ENCODE peak calls at places on chromosomes 7 and 10, in four cellular contexts. V, G, T and Z are unnamed samples.
A peak's percentile ranks its signal among the peaks of the same experiment; 100 is the strongest.

GRCh38 chr7:34011711-34012110 is 106.4 kb downstream of the BMPER start:
- DNase-seq in T (no peak), V (no peak), G (no peak), Z (no peak)

GRCh38 chr10:124384142-124384541 is 34.6 kb downstream of the OAT start:
- DNase-seq in V (no peak), G (no peak), T (no peak), Z (no peak)

GRCh38 chr7:27171636-27172387 is 2.3 kb downstream of the HOXA10 start:
- DNase-seq in G (no peak), T (no peak), V (no peak), Z (no peak)

GRCh38 chr10:4758256-4758655 is 67.8 kb upstream of the AKR1E2 start:
- DNase-seq in T (no peak), V (no peak), G (no peak), Z (no peak)

GRCh38 chr10:85888004-85888403 is 478.6 kb downstream of the GRID1 start:
- DNase-seq in V (no peak), T (no peak), G (peak; percentile 64), Z (no peak)

GRCh38 chr7:7408001-7408770 is 127.5 kb downstream of the COL28A1 start:
- DNase-seq in V (no peak), G (no peak), T (no peak), Z (no peak)

GRCh38 chr10:88657901-88658300 is 6.3 kb upstream of the LIPF start:
- DNase-seq in T (no peak), G (no peak), V (no peak), Z (no peak)

GRCh38 chr7:22943997-22944396 is 69.9 kb downstream of the HYCC1 start:
- DNase-seq in T (peak; percentile 6), G (no peak), V (no peak), Z (no peak)

GRCh38 chr7:28055161-28055544 is 125.4 kb downstream of the JAZF1 start:
- DNase-seq in V (no peak), T (no peak), G (no peak), Z (no peak)

GRCh38 chr10:44935201-44935960 is 24.2 kb upstream of the RASSF4 start:
- DNase-seq in V (no peak), T (no peak), G (peak; percentile 94), Z (no peak)

GRCh38 chr10:132496360-132497082 is 41.1 kb upstream of the INPP5A start:
- DNase-seq in G (no peak), T (no peak), V (no peak), Z (no peak)

GRCh38 chr10:72027498-72027897 is 60.9 kb downstream of the SPOCK2 start:
- DNase-seq in G (no peak), V (no peak), T (peak; percentile 34), Z (no peak)

GRCh38 chr7:55641811-55642210 is 69.5 kb upstream of the VOPP1 start:
- DNase-seq in G (no peak), T (no peak), V (no peak), Z (peak; percentile 33)

GRCh38 chr7:143390098-143390772 is 9.1 kb downstream of the ZYX start:
- DNase-seq in G (no peak), V (no peak), T (no peak), Z (no peak)

GRCh38 chr10:130301026-130301892 is 165.1 kb downstream of the GLRX3 start:
- DNase-seq in G (no peak), T (no peak), V (no peak), Z (no peak)

GRCh38 chr10:98613446-98613845 is 166.7 kb upstream of the HPS1 start:
- DNase-seq in V (no peak), G (no peak), T (no peak), Z (no peak)

GRCh38 chr10:49310460-49310859 is 11.5 kb downstream of the C10orf71 start:
- DNase-seq in T (no peak), V (no peak), G (no peak), Z (no peak)

GRCh38 chr10:75037171-75038153 is 74.0 kb upstream of the SAMD8 start:
- DNase-seq in G (no peak), V (no peak), T (no peak), Z (no peak)

GRCh38 chr7:4939971-4940720 is 18.8 kb downstream of the MMD2 start:
- DNase-seq in G (no peak), V (no peak), T (no peak), Z (no peak)

GRCh38 chr7:83325083-83325482 is 162.4 kb upstream of the PCLO start:
- DNase-seq in G (no peak), T (no peak), V (no peak), Z (no peak)

GRCh38 chr7:38373155-38373554 is 99.7 kb upstream of the TARP start:
- DNase-seq in G (no peak), V (no peak), T (no peak), Z (no peak)
- TF ChIP-seq BRCA1 in G (no peak), V (no peak), T (no peak), Z (no peak)

GRCh38 chr7:43553999-43554398 is 28.9 kb upstream of the STK17A start:
- DNase-seq in G (peak; percentile 22), V (no peak), T (no peak), Z (no peak)
- TF ChIP-seq BRCA1 in G (no peak), V (no peak), T (no peak), Z (no peak)

GRCh38 chr10:117241541-117242462 is 888 bp downstream of the SLC18A2 start:
- DNase-seq in V (no peak), T (peak; percentile 62), G (no peak), Z (no peak)
- TF ChIP-seq BRCA1 in V (no peak), T (no peak), G (no peak), Z (no peak)

GRCh38 chr7:42168512-42168911 is 68.5 kb downstream of the GLI3 start:
- DNase-seq in T (no peak), V (no peak), G (no peak), Z (no peak)

GRCh38 chr7:42174391-42174848 is 62.6 kb downstream of the GLI3 start:
- DNase-seq in V (no peak), T (no peak), G (no peak), Z (no peak)

GRCh38 chr7:42167914-42168236 is 69.1 kb downstream of the GLI3 start:
- DNase-seq in G (no peak), V (no peak), T (no peak), Z (no peak)

GRCh38 chr7:42167206-42167913 is 69.6 kb downstream of the GLI3 start:
- DNase-seq in V (no peak), G (no peak), T (no peak), Z (no peak)

DNA sequence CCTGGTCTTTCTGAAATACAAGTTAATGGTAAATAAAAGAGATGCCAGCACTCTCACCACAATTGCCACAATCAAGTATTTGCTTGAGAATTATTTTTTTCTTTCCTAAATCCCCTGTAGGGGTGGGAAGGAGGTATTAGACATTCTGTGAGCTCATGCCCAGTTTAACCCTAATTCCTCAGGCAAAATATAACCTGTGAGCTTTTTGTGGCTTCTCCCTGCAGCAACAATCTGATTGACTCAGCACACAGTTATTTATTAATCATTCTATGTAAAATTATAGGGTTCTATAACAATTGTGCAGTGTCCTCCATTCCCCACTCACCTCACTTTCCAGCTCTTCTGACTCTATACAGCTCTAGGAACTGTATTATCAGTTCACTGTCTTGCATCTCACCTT is 66.3 kb downstream of the GLI3 start:
- DNase-seq in V (no peak), T (no peak), G (no peak), Z (no peak)
- TF ChIP-seq BRCA1 in V (no peak), T (no peak), G (no peak), Z (no peak)

GRCh38 chr10:3538850-3539531 is 246.0 kb downstream of the KLF6 start:
- DNase-seq in V (peak; percentile 44), T (peak; percentile 57), G (no peak), Z (no peak)
- TF ChIP-seq BRCA1 in V (no peak), T (no peak), G (no peak), Z (no peak)

GRCh38 chr7:158543401-158543680 is 44.3 kb downstream of the PTPRN2 start:
- DNase-seq in T (no peak), G (no peak), V (no peak), Z (no peak)

GRCh38 chr7:158544708-158545107 is 42.9 kb downstream of the PTPRN2 start:
- DNase-seq in T (no peak), V (no peak), G (no peak), Z (no peak)

GRCh38 chr7:158543840-158544239 is 43.8 kb downstream of the PTPRN2 start:
- DNase-seq in G (no peak), T (no peak), V (no peak), Z (no peak)

GRCh38 chr7:158541330-158542010 is 46.2 kb downstream of the PTPRN2 start:
- DNase-seq in V (no peak), T (peak; percentile 63), G (no peak), Z (no peak)

DNA sequence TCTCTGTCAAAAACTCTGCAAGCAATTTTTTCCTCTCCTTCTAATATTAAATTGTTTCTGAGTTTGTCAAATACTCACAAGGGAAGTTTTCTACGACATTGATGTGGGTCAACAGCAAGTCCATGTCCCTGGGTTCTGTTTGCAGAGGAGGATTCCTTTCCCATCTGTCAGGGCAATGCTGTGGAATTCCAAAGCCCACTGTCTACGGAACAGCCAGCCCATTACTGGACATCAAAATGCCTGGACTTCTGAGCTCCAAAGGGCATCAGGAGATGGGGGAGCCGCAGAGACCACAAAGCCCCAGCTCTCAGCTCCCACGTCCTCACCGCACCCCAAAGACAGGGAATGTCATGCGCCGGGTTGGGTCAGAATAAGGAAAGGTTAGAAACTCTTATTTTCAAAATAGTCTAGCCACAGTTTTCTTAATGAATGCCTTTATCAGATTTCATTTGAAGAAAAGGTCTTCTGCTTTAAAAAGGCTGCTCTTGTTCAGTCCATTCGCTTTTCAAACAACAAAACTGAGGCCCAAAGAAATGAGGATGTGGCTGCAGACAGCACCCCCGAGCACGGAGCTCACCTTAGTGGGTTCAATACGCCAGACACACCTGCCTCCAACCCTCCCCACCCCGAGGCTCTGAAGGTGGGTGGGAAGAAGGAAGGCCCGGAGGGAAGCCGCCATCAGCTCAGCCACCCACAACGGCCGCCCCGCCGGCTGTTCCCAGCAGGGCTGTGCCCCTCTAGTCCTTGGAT is 44.8 kb downstream of the PTPRN2 start:
- DNase-seq in V (no peak), T (no peak), G (peak; percentile 55), Z (no peak)
- TF ChIP-seq BRCA1 in V (no peak), T (no peak), G (no peak), Z (no peak)